ENCODE peak calls at places on chromosomes 5 and 9, in five cellular contexts. E, I, D, U and H are unnamed samples.

GRCh38 chr5:14809369-14810144 is 62.0 kb downstream of the ANKH start:
- DNase-seq in D (no peak), U (peak), I (peak), E (peak), H (peak)

GRCh38 chr9:98995059-98995665 is 51.5 kb downstream of the COL15A1 start:
- DNase-seq in I (no peak), U (peak), D (peak), E (no peak), H (no peak)

GRCh38 chr5:171421331-171422262 is 2.1 kb downstream of the FGF18 start:
- DNase-seq in I (no peak), E (no peak), D (no peak), U (peak), H (no peak)

GRCh38 chr5:38008198-38008597 is 168.4 kb upstream of the GDNF start:
- DNase-seq in I (no peak), U (no peak), E (no peak), D (no peak), H (no peak)

GRCh38 chr5:122704247-122705036 is 70.4 kb upstream of the SNX2 start:
- DNase-seq in E (peak), D (no peak), I (peak), U (no peak), H (no peak)

GRCh38 chr5:19584131-19584530 is 403.9 kb downstream of the CDH18 start:
- DNase-seq in E (no peak), D (no peak), U (no peak), I (no peak), H (no peak)

GRCh38 chr9:110440161-110440560 is 102.5 kb upstream of the TXNDC8 start:
- DNase-seq in D (no peak), U (no peak), E (peak), I (no peak), H (no peak)

GRCh38 chr5:132026516-132027008 is 15.1 kb upstream of the ACSL6 start:
- DNase-seq in I (no peak), D (no peak), U (peak), E (no peak), H (no peak)

GRCh38 chr9:85943757-85944430 is 2.9 kb downstream of the NAA35 start:
- DNase-seq in I (no peak), D (no peak), E (no peak), U (no peak), H (no peak)

GRCh38 chr5:56676091-56676768 is 139.1 kb upstream of the MAP3K1 start:
- DNase-seq in U (no peak), E (no peak), I (peak), D (no peak), H (no peak)

GRCh38 chr9:74950456-74950855 is 2.3 kb downstream of the C9orf40 start:
- DNase-seq in D (no peak), I (no peak), E (no peak), U (no peak), H (no peak)

DNA sequence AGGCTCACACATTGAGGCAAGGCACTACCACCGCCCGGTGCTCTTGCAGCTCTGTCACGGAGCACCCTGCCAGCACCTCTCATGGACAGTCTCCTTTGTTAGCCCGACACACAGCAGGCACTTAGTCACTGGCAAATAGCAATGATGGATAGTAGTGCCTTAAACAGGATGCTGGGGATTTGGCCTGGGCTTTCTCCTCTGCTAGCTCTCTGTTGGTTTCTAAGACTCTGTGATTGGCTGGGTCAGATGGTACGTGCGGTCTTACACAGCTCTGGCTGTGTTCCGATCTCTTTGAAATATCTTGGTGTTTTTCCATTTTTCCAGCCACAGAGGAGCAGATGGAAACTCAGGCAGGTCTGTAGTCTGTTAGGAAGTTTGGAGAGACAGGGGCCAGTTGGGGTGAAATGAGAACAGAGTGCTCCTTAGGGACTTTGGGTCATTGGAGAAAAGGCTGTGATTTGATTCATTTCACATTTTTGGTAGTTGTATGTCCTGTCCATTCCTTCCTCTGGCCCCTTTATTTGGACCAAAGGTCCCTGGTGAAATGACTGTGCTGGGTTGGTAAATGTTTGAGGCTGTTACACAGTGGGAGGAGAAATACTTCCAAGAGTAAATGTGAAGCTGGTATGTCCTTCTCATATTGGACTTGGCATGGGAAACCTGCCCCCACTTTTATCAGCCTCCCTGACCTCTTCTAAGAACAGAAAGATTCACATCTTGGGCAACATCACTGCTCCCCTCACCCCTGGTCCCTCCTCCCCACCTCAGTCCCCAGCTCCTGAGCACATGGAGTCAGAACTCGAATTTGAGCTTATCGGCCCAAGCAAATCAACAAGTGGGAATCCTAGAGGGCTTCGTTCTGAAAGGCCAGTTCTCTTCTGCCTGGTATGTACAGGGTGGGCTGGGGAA is 3.4 kb downstream of the SMIM3 start:
- DNase-seq in U (peak), E (peak), D (peak), I (peak), H (no peak)
- TF ChIP-seq POLR2A in U (no peak), E (peak), D (no peak), I (peak), H (no peak)

GRCh38 chr5:2803751-2804150 is 52.3 kb upstream of the IRX2 start:
- DNase-seq in U (no peak), E (no peak), I (no peak), D (no peak), H (no peak)

GRCh38 chr5:2800035-2800434 is 48.6 kb upstream of the IRX2 start:
- DNase-seq in I (no peak), D (no peak), U (no peak), E (no peak), H (no peak)

GRCh38 chr5:2805080-2805479 is 53.6 kb upstream of the IRX2 start:
- DNase-seq in U (peak), I (no peak), D (no peak), E (no peak), H (no peak)

GRCh38 chr5:2801602-2802525 is 50.4 kb upstream of the IRX2 start:
- DNase-seq in D (no peak), E (no peak), U (no peak), I (no peak), H (no peak)

GRCh38 chr5:2802693-2803365 is 51.4 kb upstream of the IRX2 start:
- DNase-seq in D (no peak), I (peak), U (peak), E (no peak), H (no peak)
- TF ChIP-seq POLR2A in D (no peak), I (no peak), U (no peak), E (no peak), H (no peak)

DNA sequence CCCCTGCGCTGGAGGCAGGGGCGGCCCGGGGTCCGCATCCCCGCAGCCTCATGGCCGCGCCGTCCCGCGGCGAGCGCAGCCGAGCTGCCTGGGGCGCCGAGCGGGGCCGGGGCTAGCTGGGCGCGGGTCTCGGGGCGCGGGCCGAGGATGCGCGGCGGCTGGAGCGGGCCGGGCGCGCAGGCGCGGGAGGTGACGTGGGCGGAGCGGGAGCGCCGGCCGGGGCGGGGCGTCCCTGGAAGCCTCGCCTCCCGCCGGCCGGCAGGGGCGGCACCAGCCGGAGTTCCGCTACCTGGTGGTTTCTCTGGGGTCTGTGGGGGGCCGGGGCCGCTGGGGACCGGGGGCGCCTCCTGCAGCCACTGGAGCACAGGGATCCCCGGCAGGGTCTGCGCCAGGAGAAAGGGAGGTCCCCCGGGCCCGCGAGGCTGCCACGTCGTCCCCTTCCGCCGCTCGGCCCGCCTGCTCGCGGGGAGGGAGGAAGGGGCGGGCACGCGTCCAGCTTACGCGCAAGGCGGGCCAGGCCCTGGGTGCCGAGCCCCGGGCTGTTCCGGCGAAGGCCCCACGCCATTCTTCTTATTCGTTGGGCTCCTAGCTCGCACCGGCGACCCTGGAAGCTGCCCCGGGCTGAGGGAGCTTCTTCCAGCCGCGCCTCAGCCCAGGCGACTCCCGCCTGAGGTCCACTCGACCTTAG is at the start of gene LPCAT1:
- DNase-seq in D (peak), I (peak), E (peak), U (peak), H (peak)
- TF ChIP-seq POLR2A in D (no peak), I (no peak), E (peak), U (no peak), H (peak)

GRCh38 chr9:95434116-95435073 is 82.4 kb downstream of the PTCH1 start:
- DNase-seq in E (no peak), D (no peak), U (no peak), I (peak), H (no peak)
- TF ChIP-seq POLR2A in E (no peak), D (no peak), U (no peak), I (no peak), H (no peak)

DNA sequence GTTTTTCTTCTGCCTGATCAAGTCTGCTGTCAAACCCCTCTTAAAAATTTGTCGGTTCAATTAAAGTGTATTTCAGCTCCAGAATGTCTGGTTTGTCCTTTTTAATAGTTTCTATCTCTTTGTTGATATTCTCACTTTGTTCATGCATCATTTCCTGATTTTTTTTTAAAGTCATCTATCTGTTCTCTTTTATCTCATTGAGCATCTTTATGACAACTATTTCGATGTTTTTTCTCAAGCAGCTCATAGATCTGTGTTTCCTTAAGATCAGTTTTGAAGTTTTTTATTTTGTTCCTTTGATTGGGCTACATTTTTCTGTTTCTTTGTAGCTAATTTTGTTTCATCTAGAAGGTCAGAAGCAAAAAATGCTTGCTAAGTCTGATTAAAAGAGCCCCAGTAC is 53.7 kb downstream of the FGD3 start:
- DNase-seq in U (no peak), I (no peak), E (no peak), D (no peak), H (no peak)
- TF ChIP-seq POLR2A in U (no peak), I (no peak), E (no peak), D (no peak), H (no peak)

GRCh38 chr9:129334744-129335080 is 156.7 kb upstream of the IER5L start:
- DNase-seq in E (no peak), I (no peak), U (no peak), D (no peak), H (no peak)

GRCh38 chr9:129335456-129336129 is 157.5 kb upstream of the IER5L start:
- DNase-seq in E (no peak), U (peak), D (no peak), I (no peak), H (no peak)

GRCh38 chr9:129336130-129336528 is 158.1 kb upstream of the IER5L start:
- DNase-seq in I (no peak), E (peak), U (no peak), D (no peak), H (no peak)

GRCh38 chr9:129337287-129338140 is 159.5 kb upstream of the IER5L start:
- DNase-seq in I (no peak), D (no peak), E (no peak), U (no peak), H (no peak)

DNA sequence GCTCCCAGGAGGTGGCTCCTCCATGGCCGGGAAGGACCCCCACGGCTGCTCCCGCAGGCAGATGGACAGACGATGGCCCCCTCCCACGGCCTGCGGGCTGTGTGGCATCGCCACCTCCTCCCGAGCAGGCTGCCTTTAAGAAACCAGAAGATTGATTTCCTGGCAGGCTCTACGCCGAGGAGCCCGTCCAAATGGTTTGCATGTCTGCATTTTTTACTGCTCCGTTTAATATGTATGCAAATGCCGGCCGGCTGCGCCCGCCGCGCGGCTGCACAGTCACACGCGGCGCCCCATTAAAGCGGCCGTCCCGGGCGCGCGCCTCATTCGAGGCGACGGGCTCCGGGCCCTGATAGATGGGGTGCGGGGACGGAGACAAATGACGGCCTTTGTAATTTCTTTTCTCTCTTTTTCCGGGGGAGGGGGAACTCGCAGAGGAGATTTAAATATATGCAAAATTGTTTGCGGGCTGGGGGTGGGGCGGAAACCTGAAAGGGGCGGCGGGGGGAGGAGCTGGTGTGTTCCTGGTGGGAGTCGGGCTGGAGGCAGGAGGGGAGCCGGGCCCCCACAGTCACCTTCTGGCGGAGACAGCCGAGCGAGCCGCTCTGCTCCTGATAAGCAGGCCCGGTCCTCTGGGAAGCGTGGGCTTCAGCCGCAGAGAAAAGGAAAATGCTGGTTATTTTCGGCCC is 158.7 kb upstream of the IER5L start:
- DNase-seq in E (peak), I (no peak), D (no peak), U (peak), H (peak)
- TF ChIP-seq POLR2A in E (no peak), I (no peak), D (no peak), U (no peak), H (no peak)

GRCh38 chr9:137242329-137243204 is 1.5 kb downstream of the TUBB4B start:
- DNase-seq in D (no peak), I (no peak), U (no peak), E (no peak), H (no peak)

GRCh38 chr9:137243626-137244485 is 2.8 kb downstream of the TUBB4B start:
- DNase-seq in U (no peak), D (no peak), I (no peak), E (no peak), H (no peak)

GRCh38 chr9:137245450-137246421 is 4.6 kb downstream of the TUBB4B start:
- DNase-seq in E (no peak), D (no peak), U (no peak), I (no peak), H (no peak)

GRCh38 chr9:137247135-137247915 is 3.8 kb upstream of the STPG3 start:
- DNase-seq in E (no peak), D (no peak), U (no peak), I (no peak), H (no peak)

GRCh38 chr9:137244486-137245449 is 3.7 kb downstream of the TUBB4B start:
- DNase-seq in D (no peak), I (no peak), E (no peak), U (no peak), H (no peak)
- TF ChIP-seq POLR2A in D (no peak), I (no peak), E (peak), U (no peak), H (no peak)